ENCODE peak calls at places on chromosomes 13 and 19, in nine cellular contexts. One of them, this sample, is unnamed.
A peak's percentile ranks its signal among the peaks of the same experiment; 100 is the strongest.

GRCh38 chr19:51593969-51594773 is 23.1 kb downstream of the ZNF175 start:
- DNase-seq in esophagus squamous epithelium: peak; percentile 89
- DNase-seq in heart right ventricle: peak; percentile 98
- DNase-seq in breast epithelium: peak; percentile 96
- DNase-seq in stomach: peak; percentile 99
- DNase-seq in ovary: peak; percentile 99
- DNase-seq in small intestine: peak; percentile 98
- DNase-seq in right cardiac atrium: peak; percentile 99
- DNase-seq in osteoblast: peak; percentile 100
- DNase-seq in this sample: peak; percentile 96

GRCh38 chr19:42293539-42293938 is 8.4 kb upstream of the PRR19 start:
- DNase-seq in heart right ventricle: no peak
- DNase-seq in osteoblast: no peak
- DNase-seq in small intestine: no peak
- DNase-seq in breast epithelium: no peak
- DNase-seq in right cardiac atrium: peak; percentile 65
- DNase-seq in stomach: no peak
- DNase-seq in esophagus squamous epithelium: no peak
- DNase-seq in ovary: no peak
- DNase-seq in this sample: no peak

GRCh38 chr19:8484331-8484894 is 18.0 kb downstream of the PRAM1 start:
- DNase-seq in right cardiac atrium: peak; percentile 80
- DNase-seq in osteoblast: no peak
- DNase-seq in esophagus squamous epithelium: no peak
- DNase-seq in small intestine: peak; percentile 39
- DNase-seq in stomach: peak; percentile 48
- DNase-seq in heart right ventricle: peak; percentile 33
- DNase-seq in breast epithelium: no peak
- DNase-seq in ovary: no peak
- DNase-seq in this sample: no peak

GRCh38 chr13:40096357-40096911 is 441.0 kb downstream of the COG6 start:
- DNase-seq in heart right ventricle: no peak
- DNase-seq in esophagus squamous epithelium: no peak
- DNase-seq in stomach: no peak
- DNase-seq in osteoblast: no peak
- DNase-seq in small intestine: peak; percentile 26
- DNase-seq in ovary: no peak
- DNase-seq in right cardiac atrium: no peak
- DNase-seq in breast epithelium: no peak
- DNase-seq in this sample: peak; percentile 64

GRCh38 chr13:109400192-109400591 is 386.2 kb downstream of the IRS2 start:
- DNase-seq in breast epithelium: no peak
- DNase-seq in esophagus squamous epithelium: no peak
- DNase-seq in right cardiac atrium: peak; percentile 62
- DNase-seq in small intestine: peak; percentile 75
- DNase-seq in ovary: no peak
- DNase-seq in stomach: peak; percentile 68
- DNase-seq in heart right ventricle: no peak
- DNase-seq in osteoblast: no peak
- DNase-seq in this sample: no peak

GRCh38 chr13:109778102-109778542 is 8.3 kb downstream of the IRS2 start:
- DNase-seq in heart right ventricle: no peak
- DNase-seq in small intestine: peak; percentile 60
- DNase-seq in osteoblast: no peak
- DNase-seq in breast epithelium: no peak
- DNase-seq in esophagus squamous epithelium: no peak
- DNase-seq in right cardiac atrium: no peak
- DNase-seq in stomach: peak; percentile 65
- DNase-seq in ovary: no peak
- DNase-seq in this sample: no peak

GRCh38 chr19:13574933-13575332 is 68.7 kb upstream of the CACNA1A start:
- DNase-seq in heart right ventricle: no peak
- DNase-seq in breast epithelium: no peak
- DNase-seq in esophagus squamous epithelium: no peak
- DNase-seq in small intestine: no peak
- DNase-seq in right cardiac atrium: no peak
- DNase-seq in stomach: no peak
- DNase-seq in ovary: no peak
- DNase-seq in osteoblast: peak; percentile 71
- DNase-seq in this sample: no peak

GRCh38 chr19:35805518-35806102 is 7.0 kb downstream of the PRODH2 start:
- DNase-seq in heart right ventricle: no peak
- DNase-seq in right cardiac atrium: no peak
- DNase-seq in osteoblast: peak; percentile 44
- DNase-seq in ovary: no peak
- DNase-seq in esophagus squamous epithelium: no peak
- DNase-seq in stomach: no peak
- DNase-seq in breast epithelium: no peak
- DNase-seq in small intestine: no peak
- DNase-seq in this sample: no peak

GRCh38 chr13:113819341-113819730 is 44.5 kb downstream of the GAS6 start:
- DNase-seq in breast epithelium: no peak
- DNase-seq in osteoblast: no peak
- DNase-seq in stomach: no peak
- DNase-seq in heart right ventricle: no peak
- DNase-seq in ovary: no peak
- DNase-seq in right cardiac atrium: no peak
- DNase-seq in esophagus squamous epithelium: no peak
- DNase-seq in small intestine: no peak
- DNase-seq in this sample: no peak

GRCh38 chr13:113816925-113817859 is 46.7 kb downstream of the GAS6 start:
- DNase-seq in esophagus squamous epithelium: peak; percentile 59
- DNase-seq in heart right ventricle: peak; percentile 87
- DNase-seq in ovary: peak; percentile 89
- DNase-seq in breast epithelium: peak; percentile 88
- DNase-seq in small intestine: peak; percentile 83
- DNase-seq in stomach: peak; percentile 97
- DNase-seq in osteoblast: peak; percentile 99
- DNase-seq in right cardiac atrium: peak; percentile 91
- DNase-seq in this sample: peak; percentile 90

GRCh38 chr13:113818700-113819295 is 45.1 kb downstream of the GAS6 start:
- DNase-seq in right cardiac atrium: peak; percentile 62
- DNase-seq in heart right ventricle: no peak
- DNase-seq in small intestine: no peak
- DNase-seq in stomach: no peak
- DNase-seq in ovary: no peak
- DNase-seq in osteoblast: peak; percentile 63
- DNase-seq in esophagus squamous epithelium: no peak
- DNase-seq in breast epithelium: no peak
- DNase-seq in this sample: no peak

GRCh38 chr13:113816248-113816924 is 47.5 kb downstream of the GAS6 start:
- DNase-seq in ovary: no peak
- DNase-seq in osteoblast: no peak
- DNase-seq in stomach: no peak
- DNase-seq in heart right ventricle: no peak
- DNase-seq in right cardiac atrium: peak; percentile 65
- DNase-seq in breast epithelium: no peak
- DNase-seq in small intestine: no peak
- DNase-seq in esophagus squamous epithelium: no peak
- DNase-seq in this sample: no peak

GRCh38 chr13:113817860-113818691 is 45.8 kb downstream of the GAS6 start:
- DNase-seq in breast epithelium: no peak
- DNase-seq in heart right ventricle: no peak
- DNase-seq in small intestine: no peak
- DNase-seq in stomach: no peak
- DNase-seq in ovary: no peak
- DNase-seq in osteoblast: peak; percentile 89
- DNase-seq in esophagus squamous epithelium: no peak
- DNase-seq in right cardiac atrium: peak; percentile 69
- DNase-seq in this sample: no peak
- H3K27ac ChIP-seq in breast epithelium: peak overlapping the region; percentile 71
- H3K27ac ChIP-seq in heart right ventricle: peak overlapping the region; percentile 80
- H3K27ac ChIP-seq in small intestine: no peak overlapping the region
- H3K27ac ChIP-seq in stomach: peak overlapping the region; percentile 62
- H3K27ac ChIP-seq in ovary: no peak overlapping the region
- H3K27ac ChIP-seq in osteoblast: peak overlapping the region; percentile 45
- H3K27ac ChIP-seq in esophagus squamous epithelium: peak overlapping the region; percentile 91
- H3K27ac ChIP-seq in right cardiac atrium: peak overlapping the region; percentile 46
- H3K27ac ChIP-seq in this sample: no peak overlapping the region

GRCh38 chr13:46858776-46859175 is 38.1 kb downstream of the HTR2A start:
- DNase-seq in right cardiac atrium: no peak
- DNase-seq in breast epithelium: no peak
- DNase-seq in stomach: no peak
- DNase-seq in ovary: no peak
- DNase-seq in heart right ventricle: no peak
- DNase-seq in esophagus squamous epithelium: no peak
- DNase-seq in osteoblast: no peak
- DNase-seq in small intestine: no peak
- DNase-seq in this sample: no peak

GRCh38 chr13:46855166-46855565 is 41.7 kb downstream of the HTR2A start:
- DNase-seq in heart right ventricle: no peak
- DNase-seq in esophagus squamous epithelium: no peak
- DNase-seq in small intestine: no peak
- DNase-seq in osteoblast: no peak
- DNase-seq in breast epithelium: no peak
- DNase-seq in right cardiac atrium: no peak
- DNase-seq in ovary: no peak
- DNase-seq in stomach: no peak
- DNase-seq in this sample: no peak

GRCh38 chr13:46852168-46852567 is 44.7 kb downstream of the HTR2A start:
- DNase-seq in stomach: no peak
- DNase-seq in esophagus squamous epithelium: no peak
- DNase-seq in right cardiac atrium: no peak
- DNase-seq in small intestine: no peak
- DNase-seq in heart right ventricle: no peak
- DNase-seq in osteoblast: no peak
- DNase-seq in breast epithelium: no peak
- DNase-seq in ovary: no peak
- DNase-seq in this sample: no peak

GRCh38 chr13:46858163-46858562 is 38.7 kb downstream of the HTR2A start:
- DNase-seq in esophagus squamous epithelium: no peak
- DNase-seq in ovary: no peak
- DNase-seq in stomach: no peak
- DNase-seq in small intestine: no peak
- DNase-seq in right cardiac atrium: no peak
- DNase-seq in breast epithelium: no peak
- DNase-seq in osteoblast: no peak
- DNase-seq in heart right ventricle: no peak
- DNase-seq in this sample: no peak

DNA sequence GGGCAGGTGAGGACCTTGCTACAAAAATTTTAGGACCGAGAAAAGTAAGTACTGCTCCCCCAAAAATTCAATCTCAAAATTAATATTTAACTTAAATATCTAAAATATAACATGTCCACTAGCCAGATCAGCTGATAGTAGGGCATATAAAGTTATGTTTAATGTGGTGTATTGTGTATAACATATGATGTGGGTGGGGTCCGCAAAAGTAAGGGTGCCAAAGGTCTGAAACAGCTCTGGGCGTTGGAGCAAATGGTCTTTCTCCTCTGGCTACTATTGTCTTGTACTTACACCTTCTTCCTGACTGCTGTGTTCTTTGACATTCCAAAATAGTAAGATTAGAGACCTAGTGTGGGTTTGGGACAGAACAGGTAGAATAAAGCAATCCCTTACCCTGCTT is 41.2 kb downstream of the HTR2A start:
- DNase-seq in breast epithelium: no peak
- DNase-seq in small intestine: no peak
- DNase-seq in stomach: no peak
- DNase-seq in osteoblast: no peak
- DNase-seq in right cardiac atrium: no peak
- DNase-seq in esophagus squamous epithelium: no peak
- DNase-seq in heart right ventricle: no peak
- DNase-seq in ovary: no peak
- DNase-seq in this sample: no peak
- H3K4me3 ChIP-seq in breast epithelium: no peak overlapping the region
- H3K4me3 ChIP-seq in small intestine: no peak overlapping the region
- H3K4me3 ChIP-seq in stomach: no peak overlapping the region
- H3K4me3 ChIP-seq in osteoblast: no peak overlapping the region
- H3K4me3 ChIP-seq in right cardiac atrium: no peak overlapping the region
- H3K4me3 ChIP-seq in esophagus squamous epithelium: no peak overlapping the region
- H3K4me3 ChIP-seq in heart right ventricle: no peak overlapping the region
- H3K4me3 ChIP-seq in ovary: no peak overlapping the region
- H3K4me3 ChIP-seq in this sample: no peak overlapping the region

DNA sequence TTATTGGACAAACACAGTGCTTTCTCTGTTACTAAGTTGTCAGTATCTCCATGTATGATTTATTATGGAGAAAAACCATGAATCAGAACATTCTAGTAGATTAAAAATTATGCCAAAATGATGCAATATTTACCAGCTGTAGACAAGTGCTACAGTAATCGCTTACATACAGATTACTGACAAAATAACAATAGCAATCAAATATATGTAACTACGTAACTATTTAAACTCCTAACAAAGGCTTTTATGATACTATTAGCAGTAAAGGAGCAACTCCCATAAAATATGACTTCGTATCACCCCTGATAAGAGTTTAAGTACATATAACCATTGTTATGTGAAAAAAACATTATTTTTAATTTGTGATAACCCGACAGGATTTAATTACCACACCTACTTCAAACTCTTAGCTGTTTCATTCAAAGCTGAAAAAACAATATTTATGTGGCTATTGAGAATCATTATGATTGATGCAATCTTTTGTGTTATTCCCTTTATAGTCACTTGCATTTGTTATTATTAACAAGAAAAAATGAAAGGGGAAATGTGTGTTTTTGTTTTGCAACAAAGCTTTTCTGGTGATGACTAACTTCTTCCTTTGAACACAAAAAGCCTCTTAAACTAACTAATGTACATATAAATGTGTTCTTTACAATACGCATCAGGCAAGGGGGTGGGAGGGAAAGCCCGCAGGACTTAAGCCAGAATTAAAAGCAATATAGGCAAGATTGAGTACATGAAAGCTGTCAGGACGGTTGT is 147.4 kb downstream of the ABCC4 start:
- DNase-seq in breast epithelium: no peak
- DNase-seq in ovary: no peak
- DNase-seq in osteoblast: no peak
- DNase-seq in small intestine: peak; percentile 14
- DNase-seq in heart right ventricle: no peak
- DNase-seq in stomach: no peak
- DNase-seq in esophagus squamous epithelium: no peak
- DNase-seq in right cardiac atrium: no peak
- DNase-seq in this sample: no peak
- H3K4me1 ChIP-seq in breast epithelium: no peaks in the 10 kb centered on the region
- H3K4me1 ChIP-seq in ovary: no peaks in the 10 kb centered on the region
- H3K4me1 ChIP-seq in osteoblast: peaks cover 13% of the 10 kb centered on the region
- H3K4me1 ChIP-seq in small intestine: no peaks in the 10 kb centered on the region
- H3K4me1 ChIP-seq in heart right ventricle: peaks cover 19% of the 10 kb centered on the region
- H3K4me1 ChIP-seq in stomach: peaks cover 7% of the 10 kb centered on the region
- H3K4me1 ChIP-seq in esophagus squamous epithelium: no peaks in the 10 kb centered on the region
- H3K4me1 ChIP-seq in right cardiac atrium: no peaks in the 10 kb centered on the region
- H3K4me1 ChIP-seq in this sample: no peaks in the 10 kb centered on the region

GRCh38 chr19:37933965-37934364 is 27.0 kb downstream of the SIPA1L3 start:
- DNase-seq in breast epithelium: no peak
- DNase-seq in osteoblast: no peak
- DNase-seq in esophagus squamous epithelium: no peak
- DNase-seq in stomach: peak; percentile 34
- DNase-seq in heart right ventricle: peak; percentile 53
- DNase-seq in ovary: no peak
- DNase-seq in small intestine: peak; percentile 92
- DNase-seq in right cardiac atrium: peak; percentile 72
- DNase-seq in this sample: no peak

GRCh38 chr19:37932985-37933953 is 26.3 kb downstream of the SIPA1L3 start:
- DNase-seq in osteoblast: peak; percentile 90
- DNase-seq in ovary: no peak
- DNase-seq in right cardiac atrium: no peak
- DNase-seq in esophagus squamous epithelium: no peak
- DNase-seq in heart right ventricle: no peak
- DNase-seq in stomach: peak; percentile 60
- DNase-seq in breast epithelium: no peak
- DNase-seq in small intestine: peak; percentile 90
- DNase-seq in this sample: no peak

GRCh38 chr19:37930416-37930815 is 23.4 kb downstream of the SIPA1L3 start:
- DNase-seq in osteoblast: no peak
- DNase-seq in ovary: no peak
- DNase-seq in small intestine: peak; percentile 77
- DNase-seq in esophagus squamous epithelium: no peak
- DNase-seq in stomach: peak; percentile 56
- DNase-seq in breast epithelium: no peak
- DNase-seq in right cardiac atrium: no peak
- DNase-seq in heart right ventricle: no peak
- DNase-seq in this sample: no peak

GRCh38 chr19:37929512-37929911 is 22.5 kb downstream of the SIPA1L3 start:
- DNase-seq in esophagus squamous epithelium: no peak
- DNase-seq in ovary: no peak
- DNase-seq in right cardiac atrium: no peak
- DNase-seq in stomach: no peak
- DNase-seq in small intestine: peak; percentile 37
- DNase-seq in osteoblast: no peak
- DNase-seq in breast epithelium: no peak
- DNase-seq in heart right ventricle: no peak
- DNase-seq in this sample: no peak

GRCh38 chr19:37931941-37932655 is 25.1 kb downstream of the SIPA1L3 start:
- DNase-seq in heart right ventricle: peak; percentile 8
- DNase-seq in right cardiac atrium: peak; percentile 76
- DNase-seq in breast epithelium: peak; percentile 92
- DNase-seq in osteoblast: peak; percentile 92
- DNase-seq in ovary: peak; percentile 27
- DNase-seq in esophagus squamous epithelium: no peak
- DNase-seq in stomach: peak; percentile 94
- DNase-seq in small intestine: peak; percentile 96
- DNase-seq in this sample: no peak
- H3K27ac ChIP-seq in heart right ventricle: no peak overlapping the region
- H3K27ac ChIP-seq in right cardiac atrium: no peak overlapping the region
- H3K27ac ChIP-seq in breast epithelium: peak overlapping the region; percentile 82
- H3K27ac ChIP-seq in osteoblast: peak overlapping the region; percentile 64
- H3K27ac ChIP-seq in ovary: no peak overlapping the region
- H3K27ac ChIP-seq in esophagus squamous epithelium: peak overlapping the region; percentile 70
- H3K27ac ChIP-seq in stomach: peak overlapping the region; percentile 78
- H3K27ac ChIP-seq in small intestine: peak overlapping the region; percentile 97
- H3K27ac ChIP-seq in this sample: no peak overlapping the region

This sample was measured in CD8-positive, alpha-beta T cell.